ENCODE peak calls at places on chromosomes 6 and 20, in seven cellular contexts. Z, Y, B, O, J, I and D are unnamed samples.
A peak's percentile ranks its signal among the peaks of the same experiment; 100 is the strongest.

GRCh38 chr6:170208171-170208601 is 82.7 kb downstream of the DLL1 start:
- DNase-seq in Y (no peak), J (no peak), I (no peak), Z (no peak), O (no peak), B (peak; percentile 16), D (no peak)

GRCh38 chr20:24785141-24785924 is 163.7 kb upstream of the CST7 start:
- DNase-seq in B (no peak), Y (no peak), Z (no peak), J (no peak), O (no peak), I (no peak), D (no peak)

GRCh38 chr6:122180132-122180531 is 219.3 kb upstream of the HSF2 start:
- DNase-seq in O (peak; percentile 1), I (no peak), Y (no peak), Z (no peak), B (no peak), J (no peak), D (no peak)

GRCh38 chr6:47129129-47129528 is 87.0 kb upstream of the ADGRF1 start:
- DNase-seq in O (no peak), Z (no peak), I (no peak), B (no peak), Y (no peak), J (no peak), D (no peak)

GRCh38 chr20:6269163-6269873 is 146.5 kb upstream of the FERMT1 start:
- DNase-seq in B (no peak), J (no peak), I (no peak), Z (no peak), O (no peak), Y (no peak), D (no peak)

GRCh38 chr20:3105256-3106137 is 21.0 kb upstream of the AVP start:
- DNase-seq in Z (no peak), O (no peak), I (no peak), Y (no peak), J (no peak), B (peak; percentile 5), D (no peak)

GRCh38 chr6:40356242-40356910 is 230.8 kb downstream of the LRFN2 start:
- DNase-seq in Z (no peak), J (no peak), I (no peak), Y (no peak), B (no peak), O (no peak), D (no peak)

GRCh38 chr6:3791526-3792212 is 40.2 kb upstream of the PXDC1 start:
- DNase-seq in Y (no peak), B (no peak), J (no peak), Z (no peak), I (no peak), O (no peak), D (no peak)

GRCh38 chr6:14542670-14543366 is 425.2 kb downstream of the CD83 start:
- DNase-seq in B (peak; percentile 49), O (peak; percentile 66), Y (no peak), Z (peak; percentile 25), I (no peak), J (no peak), D (no peak)

GRCh38 chr6:113015249-113015648 is 668.1 kb downstream of the RFPL4B start:
- DNase-seq in Y (no peak), B (no peak), I (no peak), O (no peak), Z (no peak), J (no peak), D (no peak)

GRCh38 chr6:53161481-53162009 is 12.9 kb upstream of the GCM1 start:
- DNase-seq in Y (no peak), O (no peak), J (no peak), Z (no peak), B (no peak), I (no peak), D (no peak)

GRCh38 chr6:155580904-155581303 is 125.3 kb upstream of the NOX3 start:
- DNase-seq in I (no peak), O (no peak), Z (no peak), B (no peak), J (no peak), Y (no peak), D (no peak)

GRCh38 chr6:37409501-37409900 is 23.5 kb upstream of the CMTR1 start:
- DNase-seq in Y (no peak), Z (no peak), B (no peak), O (no peak), J (no peak), I (no peak), D (no peak)

GRCh38 chr20:32621071-32621913 is 36.2 kb upstream of the NOL4L start:
- DNase-seq in B (no peak), O (no peak), Y (no peak), J (no peak), Z (no peak), I (no peak), D (no peak)

GRCh38 chr6:128870751-128871150 is 12.2 kb upstream of the LAMA2 start:
- DNase-seq in I (no peak), Y (no peak), J (no peak), B (no peak), Z (no peak), O (no peak), D (no peak)

GRCh38 chr6:101490857-101491256 is 97.3 kb downstream of the GRIK2 start:
- DNase-seq in Z (no peak), O (no peak), B (no peak), I (no peak), J (no peak), Y (no peak), D (no peak)

GRCh38 chr20:25076201-25076600 is 5.7 kb downstream of the VSX1 start:
- DNase-seq in Z (no peak), B (no peak), I (no peak), J (peak; percentile 8), Y (no peak), O (no peak), D (no peak)

GRCh38 chr6:63272397-63272796 is 47.4 kb downstream of the LGSN start:
- DNase-seq in I (no peak), O (peak; percentile 2), J (no peak), B (no peak), Y (no peak), Z (peak; percentile 6), D (no peak)

DNA sequence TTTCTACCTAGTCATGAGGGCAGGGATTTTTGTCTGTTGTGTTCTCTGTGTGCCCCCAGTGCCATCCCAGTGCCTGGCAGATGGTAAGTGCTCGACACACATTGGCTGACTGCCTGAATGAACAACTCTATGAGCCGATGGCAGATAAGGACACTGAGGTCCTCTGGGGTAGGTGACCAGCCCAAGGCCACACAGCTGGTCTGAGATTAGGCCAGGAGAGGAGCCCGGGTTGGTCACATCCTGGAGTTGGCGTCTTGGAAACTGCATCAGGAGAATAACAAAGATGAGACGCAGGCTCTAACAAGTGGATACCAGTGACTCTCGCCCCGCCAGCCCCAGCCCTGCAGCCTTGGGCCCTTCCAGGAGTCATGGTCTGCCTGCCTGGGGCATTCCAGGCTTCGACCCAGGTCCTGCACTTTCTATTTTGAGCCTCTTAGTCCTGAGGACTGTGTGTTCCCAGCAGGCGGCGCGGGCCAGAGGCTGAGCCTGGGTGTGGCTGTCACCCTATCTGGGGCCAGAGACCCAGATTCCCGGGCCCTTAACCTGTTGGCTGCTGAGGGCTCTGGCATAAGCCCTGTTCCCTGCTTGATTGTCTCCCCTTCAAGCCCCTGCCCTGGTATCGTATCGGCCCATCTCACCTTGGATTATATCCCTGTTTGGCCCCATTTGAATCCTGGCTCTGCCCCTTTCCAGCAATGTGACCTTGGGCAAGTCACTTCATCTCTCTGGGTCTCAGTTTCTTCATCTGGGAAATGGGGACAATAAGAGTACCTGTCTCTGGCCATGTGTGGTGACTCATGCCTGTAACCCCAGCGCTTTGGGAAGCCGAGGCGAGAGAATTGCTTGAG is 88.3 kb downstream of the CEBPB start:
- DNase-seq in B (no peak), O (peak; percentile 66), J (peak; percentile 86), I (peak; percentile 90), Z (peak; percentile 88), Y (no peak), D (peak; percentile 97)
- TF ChIP-seq CTCF in B (no peak), O (peak; percentile 16), J (no peak), I (peak; percentile 52), Z (peak; percentile 77), Y (no peak), D (peak; percentile 70)

DNA sequence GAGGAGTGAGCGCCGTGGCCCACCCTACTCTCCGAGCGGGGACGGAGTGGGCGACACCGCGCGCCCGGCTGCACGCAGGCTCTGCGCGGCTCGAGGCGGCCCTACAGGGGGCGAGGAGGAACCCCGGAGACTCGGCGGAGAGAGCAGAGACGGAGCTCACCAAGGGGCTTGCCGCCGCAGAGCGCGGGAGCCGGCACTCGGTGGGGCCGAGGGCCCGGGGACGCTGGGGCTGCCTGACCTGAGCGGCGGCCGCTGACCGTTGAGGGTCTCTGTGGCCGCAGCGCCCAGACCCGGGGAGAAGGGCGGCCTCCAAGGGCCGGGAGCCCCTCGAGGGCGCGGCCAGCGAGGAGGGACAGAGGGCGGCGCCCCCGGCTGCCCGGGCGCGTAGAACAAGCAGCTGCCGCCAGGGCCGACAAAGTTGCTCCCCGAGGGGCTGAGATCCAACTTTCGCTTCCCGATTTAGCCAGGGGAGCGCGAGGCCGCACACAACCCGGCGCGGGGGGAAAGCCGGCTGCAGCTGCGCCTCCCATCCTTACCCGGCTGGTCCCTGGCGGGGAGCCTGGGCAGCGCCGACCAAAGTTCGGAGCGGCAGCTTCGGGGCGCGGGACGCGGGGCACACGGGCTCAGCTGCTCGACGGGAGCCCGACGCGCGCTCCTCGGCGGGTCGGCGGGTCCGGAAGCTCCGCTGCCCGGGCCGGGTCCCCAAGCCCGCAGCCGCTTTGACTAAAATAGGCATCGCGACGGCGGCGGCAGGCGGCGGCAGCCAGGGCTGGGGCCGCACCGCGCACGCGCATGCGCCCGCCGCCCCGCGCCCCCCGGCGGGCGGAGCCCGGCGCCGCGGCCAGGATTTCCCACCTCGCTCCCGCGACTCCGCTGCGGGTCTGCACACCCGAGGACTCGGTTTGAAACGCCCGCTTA is 43.1 kb downstream of the POPDC3 start:
- DNase-seq in B (peak; percentile 48), O (peak; percentile 30), I (peak; percentile 75), J (peak; percentile 34), Z (peak; percentile 49), Y (peak; percentile 57), D (peak; percentile 40)
- TF ChIP-seq CTCF in B (peak; percentile 11), O (peak; percentile 2), I (peak; percentile 21), J (no peak), Z (no peak), Y (peak; percentile 49), D (no peak)

GRCh38 chr6:30238178-30238795 is 25.1 kb upstream of the TRIM26 start:
- DNase-seq in O (no peak), Z (peak; percentile 49), B (no peak), I (no peak), Y (no peak), J (no peak), D (peak; percentile 35)
- TF ChIP-seq CTCF in O (peak; percentile 48), Z (peak; percentile 29), B (no peak), I (peak; percentile 20), Y (peak; percentile 45), J (no peak), D (peak; percentile 40)

GRCh38 chr6:117771403-117771802 is 96.1 kb downstream of the NUS1 start:
- DNase-seq in J (no peak), O (no peak), B (no peak), Z (no peak), Y (no peak), I (no peak), D (no peak)

GRCh38 chr6:117781550-117781949 is 106.3 kb downstream of the NUS1 start:
- DNase-seq in B (no peak), I (no peak), Z (no peak), O (no peak), Y (no peak), J (no peak), D (no peak)

DNA sequence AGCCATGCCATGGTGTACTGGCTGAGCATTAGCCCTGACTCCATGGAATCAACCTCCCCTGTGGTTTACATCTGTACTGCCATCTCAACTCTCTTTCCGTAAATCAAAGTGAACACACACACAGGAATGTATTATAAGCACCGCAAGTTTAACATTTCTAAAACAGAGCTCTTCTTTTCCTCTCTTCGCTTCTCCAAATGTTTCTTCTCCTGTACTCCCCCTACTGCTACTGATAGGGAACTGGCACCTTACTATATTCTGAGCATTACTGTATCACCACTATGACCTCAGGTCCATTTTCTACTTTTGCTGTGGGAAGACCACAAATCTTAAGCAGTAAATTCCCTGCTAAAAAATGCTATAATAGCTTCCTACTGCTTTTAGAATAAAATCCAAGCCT is 101.2 kb downstream of the NUS1 start:
- DNase-seq in O (no peak), Z (no peak), Y (no peak), J (no peak), I (no peak), B (no peak), D (no peak)
- TF ChIP-seq CTCF in O (peak; percentile 23), Z (no peak), Y (peak; percentile 50), J (no peak), I (no peak), B (peak; percentile 18), D (no peak)